ENCODE peak calls at places on chromosome X, in nine cellular contexts. I is IMR-90, H is WERI-Rb-1, Q is adrenal gland, P is heart right ventricle, R is neural progenitor cell, E is astrocyte of the spinal cord, O is HFF-Myc, Y is tibial nerve. T is an unnamed sample.

GRCh38 chrX:46561931-46562721 is 11.4 kb upstream of the CHST7 start:
- DNase-seq in I (no peak), H (no peak), Q (no peak), P (no peak), R (no peak), E (no peak), O (no peak), Y (no peak), T (no peak)

GRCh38 chrX:1486177-1486576 is 33.5 kb upstream of the ASMTL start:
- DNase-seq in I (no peak), H (no peak), Q (no peak), P (no peak), R (no peak), E (no peak), O (no peak), Y (no peak), T (no peak)

GRCh38 chrX:133685806-133686205 is 270.5 kb upstream of the GPC4 start:
- DNase-seq in I (no peak), H (no peak), Q (no peak), P (peak), R (no peak), E (no peak), O (no peak), Y (no peak), T (no peak)

GRCh38 chrX:53018627-53019026 is 30.0 kb upstream of the GPR173 start:
- DNase-seq in I (no peak), H (no peak), Q (no peak), P (no peak), R (peak), E (no peak), O (no peak), Y (no peak), T (no peak)

GRCh38 chrX:16162391-16162790 is 4.9 kb upstream of the MAGEB17 start:
- DNase-seq in I (no peak), H (no peak), Q (no peak), P (no peak), R (no peak), E (no peak), O (no peak), Y (no peak), T (no peak)

GRCh38 chrX:1416965-1417760 is 25.2 kb upstream of the SLC25A6 start:
- DNase-seq in I (no peak), H (no peak), Q (no peak), P (no peak), R (no peak), E (no peak), O (no peak), Y (no peak), T (no peak)

GRCh38 chrX:26138043-26138442 is at the start of gene MAGEB18:
- DNase-seq in I (no peak), H (no peak), Q (no peak), P (no peak), R (no peak), E (no peak), O (no peak), Y (no peak), T (no peak)

GRCh38 chrX:12777670-12778069 is 13.5 kb upstream of the PRPS2 start:
- DNase-seq in I (no peak), H (no peak), Q (no peak), P (no peak), R (peak), E (no peak), O (no peak), Y (no peak), T (no peak)

GRCh38 chrX:97027384-97027922 is 143.7 kb downstream of the RPA4 start:
- DNase-seq in I (peak), H (no peak), Q (no peak), P (no peak), R (peak), E (peak), O (no peak), Y (no peak), T (no peak)

GRCh38 chrX:20066968-20067708 is 49.6 kb downstream of the MAP7D2 start:
- DNase-seq in I (peak), H (peak), Q (peak), P (no peak), R (peak), E (peak), O (peak), Y (no peak), T (no peak)

GRCh38 chrX:6325437-6325836 is 96.8 kb upstream of the NLGN4X start:
- DNase-seq in I (no peak), H (no peak), Q (no peak), P (no peak), R (no peak), E (no peak), O (no peak), Y (no peak), T (no peak)

GRCh38 chrX:107691024-107691448 is 62.7 kb downstream of the PRPS1 start:
- DNase-seq in I (no peak), H (no peak), Q (no peak), P (no peak), R (no peak), E (no peak), O (no peak), Y (no peak), T (no peak)

GRCh38 chrX:137575596-137576255 is 9.8 kb downstream of the ZIC3 start:
- DNase-seq in I (no peak), H (no peak), Q (no peak), P (no peak), R (peak), E (no peak), O (no peak), Y (no peak), T (no peak)

GRCh38 chrX:15233416-15234015 is 36.4 kb downstream of the ASB9 start:
- DNase-seq in I (no peak), H (no peak), Q (no peak), P (no peak), R (no peak), E (no peak), O (no peak), Y (no peak), T (peak)

GRCh38 chrX:56790778-56791177 is 61.7 kb downstream of the NBDY start:
- DNase-seq in I (no peak), H (no peak), Q (no peak), P (no peak), R (peak), E (no peak), O (no peak), Y (no peak), T (no peak)

GRCh38 chrX:152637649-152638442 is at the start of gene GABRQ:
- DNase-seq in I (no peak), H (peak), Q (peak), P (peak), R (peak), E (peak), O (no peak), Y (no peak), T (peak)

GRCh38 chrX:39815621-39816020 is 282.1 kb downstream of the BCOR start:
- DNase-seq in I (peak), H (no peak), Q (no peak), P (no peak), R (no peak), E (no peak), O (no peak), Y (no peak), T (no peak)

GRCh38 chrX:72498782-72499181 is 73.9 kb downstream of the HDAC8 start:
- DNase-seq in I (no peak), H (no peak), Q (no peak), P (no peak), R (no peak), E (no peak), O (no peak), Y (no peak), T (no peak)

GRCh38 chrX:88604433-88605221 is 142.4 kb upstream of the CPXCR1 start:
- DNase-seq in I (no peak), H (no peak), Q (peak), P (no peak), R (no peak), E (peak), O (no peak), Y (no peak), T (no peak)

GRCh38 chrX:69136546-69137331 is 28.5 kb downstream of the PJA1 start:
- DNase-seq in I (no peak), H (no peak), Q (no peak), P (peak), R (peak), E (peak), O (no peak), Y (peak), T (no peak)

GRCh38 chrX:103157511-103158316 is 57.2 kb upstream of the BEX4 start:
- DNase-seq in I (peak), H (peak), Q (peak), P (no peak), R (peak), E (peak), O (no peak), Y (no peak), T (no peak)

GRCh38 chrX:13938053-13938765 is 91.5 kb downstream of the GEMIN8 start:
- DNase-seq in I (peak), H (peak), Q (no peak), P (peak), R (peak), E (no peak), O (no peak), Y (no peak), T (no peak)

GRCh38 chrX:13940646-13941045 is 89.0 kb downstream of the GEMIN8 start:
- DNase-seq in I (no peak), H (no peak), Q (no peak), P (no peak), R (no peak), E (no peak), O (no peak), Y (no peak), T (peak)

GRCh38 chrX:13937370-13938052 is 92.2 kb downstream of the GEMIN8 start:
- DNase-seq in I (peak), H (no peak), Q (no peak), P (no peak), R (peak), E (peak), O (no peak), Y (no peak), T (no peak)

GRCh38 chrX:13939741-13940597 is 89.7 kb downstream of the GEMIN8 start:
- DNase-seq in I (no peak), H (no peak), Q (no peak), P (no peak), R (peak), E (peak), O (no peak), Y (no peak), T (peak)

DNA sequence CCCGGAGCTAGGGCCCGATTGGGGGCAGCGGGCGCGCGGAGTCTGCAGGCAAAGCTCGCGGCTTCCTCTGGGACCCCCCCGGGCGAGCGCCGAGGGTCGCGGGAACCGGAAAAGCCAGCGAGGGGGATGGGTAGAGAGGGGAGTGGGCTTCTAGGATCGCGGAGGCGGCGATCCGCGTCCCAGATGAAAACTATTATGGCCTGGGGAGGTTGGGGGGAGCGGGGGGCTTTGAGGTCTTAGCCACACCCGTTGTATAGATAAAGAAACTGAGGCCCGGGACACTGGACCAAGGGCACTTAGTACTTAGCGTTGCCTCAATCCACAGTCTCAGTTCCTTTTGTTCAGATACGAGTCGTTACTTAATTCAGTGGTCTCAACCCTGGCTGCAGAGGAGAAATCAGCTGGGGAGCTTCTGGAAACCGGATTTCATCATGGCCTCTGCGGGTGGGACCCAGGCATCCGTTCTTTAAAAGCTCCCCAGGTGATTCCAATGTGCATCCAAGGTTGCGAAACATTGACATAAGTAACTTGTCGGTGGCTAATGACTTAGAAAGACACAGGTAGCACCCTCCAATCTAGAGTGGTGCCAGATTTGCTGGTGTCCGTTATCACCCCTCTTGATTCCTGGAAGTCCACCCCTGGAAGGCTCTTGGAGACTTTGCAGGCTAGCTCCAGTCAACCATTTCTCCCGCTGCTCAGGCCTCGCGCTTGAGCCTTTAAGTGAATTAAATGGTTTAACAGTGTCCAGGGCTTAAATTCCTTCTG is 90.7 kb downstream of the GEMIN8 start:
- DNase-seq in I (no peak), H (peak), Q (no peak), P (no peak), R (peak), E (no peak), O (no peak), Y (no peak), T (peak)
- H3K4me3 ChIP-seq in I (peak), H (peak), Q (no peak), P (peak), R (peak), E (peak), O (peak), Y (peak), T (peak)

GRCh38 chrX:2897311-2897689 is 31.8 kb downstream of the ARSD start:
- DNase-seq in I (no peak), H (no peak), Q (no peak), P (no peak), R (no peak), E (no peak), O (no peak), Y (no peak), T (no peak)
- TF ChIP-seq CTCF in I (no peak), H (no peak), Q (no peak), P (no peak), R (no peak), E (no peak), O (no peak), Y (no peak), T (no peak)

GRCh38 chrX:17861496-17862011 is 456 bp upstream of the RAI2 start:
- DNase-seq in I (no peak), H (no peak), Q (no peak), P (no peak), R (no peak), E (no peak), O (no peak), Y (no peak), T (no peak)
- H3K4me3 ChIP-seq in I (no peak), H (no peak), Q (no peak), P (peak), R (peak), E (no peak), O (no peak), Y (peak), T (no peak)

GRCh38 chrX:30663317-30663716 is 10.1 kb downstream of the GK start:
- DNase-seq in I (no peak), H (no peak), Q (no peak), P (no peak), R (no peak), E (no peak), O (no peak), Y (no peak), T (no peak)

GRCh38 chrX:30657542-30658238 is 4.5 kb downstream of the GK start:
- DNase-seq in I (peak), H (no peak), Q (no peak), P (no peak), R (no peak), E (peak), O (no peak), Y (no peak), T (no peak)

GRCh38 chrX:30659421-30659820 is 6.2 kb downstream of the GK start:
- DNase-seq in I (peak), H (no peak), Q (no peak), P (no peak), R (no peak), E (peak), O (no peak), Y (no peak), T (no peak)

GRCh38 chrX:30665471-30665870 is 12.2 kb downstream of the GK start:
- DNase-seq in I (peak), H (no peak), Q (no peak), P (no peak), R (no peak), E (no peak), O (no peak), Y (no peak), T (no peak)

GRCh38 chrX:30661228-30661627 is 8.0 kb downstream of the GK start:
- DNase-seq in I (no peak), H (no peak), Q (no peak), P (no peak), R (no peak), E (no peak), O (no peak), Y (no peak), T (no peak)
- TF ChIP-seq CTCF in I (no peak), H (no peak), Q (no peak), P (no peak), R (no peak), E (no peak), O (no peak), Y (no peak), T (no peak)